ENCODE peak calls at places on chromosomes 2 and 18, in seven cellular contexts. B, K, O, A, H, M and E are unnamed samples.

GRCh38 chr2:11750422-11750821 is 4.0 kb downstream of the LPIN1 start:
- DNase-seq in K (no peak), O (peak), H (no peak), M (no peak), A (peak), B (no peak), E (peak)

GRCh38 chr2:63818276-63818675 is 23.4 kb upstream of the UGP2 start:
- DNase-seq in H (no peak), K (no peak), O (no peak), A (no peak), B (no peak), M (no peak), E (no peak)

GRCh38 chr2:145811467-145812162 is 1291.7 kb upstream of the ZEB2 start:
- DNase-seq in B (no peak), M (no peak), A (no peak), H (no peak), O (no peak), K (no peak), E (no peak)

GRCh38 chr2:98870516-98871158 is 65.4 kb downstream of the CRACDL start:
- DNase-seq in H (no peak), B (no peak), K (no peak), O (peak), A (no peak), M (no peak), E (no peak)

GRCh38 chr2:13113016-13113415 is 396.3 kb downstream of the TRIB2 start:
- DNase-seq in A (no peak), M (no peak), O (no peak), B (no peak), K (no peak), H (no peak), E (no peak)

GRCh38 chr2:172082105-172082943 is 3.0 kb upstream of the DLX1 start:
- DNase-seq in K (no peak), M (no peak), B (no peak), H (no peak), O (no peak), A (no peak), E (peak)

GRCh38 chr2:50732796-50733195 is 299.1 kb downstream of the NRXN1 start:
- DNase-seq in O (no peak), K (no peak), M (no peak), A (no peak), H (no peak), B (no peak), E (no peak)

GRCh38 chr2:240932001-240932723 is 26.0 kb downstream of the CROCC2 start:
- DNase-seq in M (no peak), O (no peak), H (no peak), K (no peak), A (no peak), B (no peak), E (no peak)

GRCh38 chr18:79598046-79598884 is 81.3 kb upstream of the CTDP1 start:
- DNase-seq in M (no peak), B (no peak), K (no peak), O (peak), H (no peak), A (no peak), E (no peak)

GRCh38 chr18:42563995-42564394 is 551.5 kb downstream of the RIT2 start:
- DNase-seq in O (no peak), K (no peak), B (no peak), A (no peak), M (no peak), H (no peak), E (no peak)

GRCh38 chr2:158733430-158733755 is 61.7 kb upstream of the DAPL1 start:
- DNase-seq in K (no peak), A (no peak), O (peak), M (no peak), H (no peak), B (no peak), E (no peak)

GRCh38 chr2:67436221-67436620 is 39.1 kb downstream of the ETAA1 start:
- DNase-seq in K (no peak), O (peak), M (no peak), B (no peak), A (no peak), H (no peak), E (no peak)

GRCh38 chr18:389658-390357 is 110.7 kb downstream of the COLEC12 start:
- DNase-seq in K (no peak), A (no peak), M (no peak), B (no peak), H (no peak), O (no peak), E (no peak)

GRCh38 chr18:24271381-24272331 is 126.0 kb downstream of the OSBPL1A start:
- DNase-seq in K (peak), O (peak), H (peak), B (peak), A (no peak), M (no peak), E (peak)

GRCh38 chr2:145760781-145761649 is 1241.1 kb upstream of the ZEB2 start:
- DNase-seq in K (no peak), H (no peak), M (peak), A (no peak), B (peak), O (no peak), E (no peak)

GRCh38 chr18:36572135-36572856 is 256.5 kb downstream of the TPGS2 start:
- DNase-seq in B (peak), H (peak), O (no peak), K (peak), M (peak), A (no peak), E (peak)

GRCh38 chr18:23302852-23303527 is 150.1 kb upstream of the RIOK3 start:
- DNase-seq in O (no peak), B (no peak), H (no peak), A (no peak), M (peak), K (no peak), E (no peak)

GRCh38 chr2:18272148-18272494 is 288.3 kb downstream of the RDH14 start:
- DNase-seq in B (no peak), H (no peak), O (no peak), K (no peak), A (no peak), M (no peak), E (no peak)

GRCh38 chr2:48482313-48482712 is 47.6 kb upstream of the STON1 start:
- DNase-seq in K (no peak), A (no peak), B (no peak), O (no peak), M (peak), H (no peak), E (no peak)

GRCh38 chr2:20520128-20520527 is 73.3 kb downstream of the RHOB start:
- DNase-seq in B (no peak), K (no peak), O (no peak), A (no peak), M (no peak), H (no peak), E (no peak)

GRCh38 chr2:174632847-174633620 is 35.4 kb upstream of the WIPF1 start:
- DNase-seq in K (no peak), M (no peak), O (no peak), A (no peak), B (no peak), H (no peak), E (no peak)

GRCh38 chr18:45081579-45082181 is 401.0 kb downstream of the SETBP1 start:
- DNase-seq in B (no peak), K (no peak), A (no peak), O (no peak), H (no peak), M (no peak), E (no peak)

GRCh38 chr18:5582054-5582453 is 38.3 kb upstream of the EPB41L3 start:
- DNase-seq in H (no peak), O (peak), A (no peak), B (no peak), K (no peak), M (no peak), E (no peak)

GRCh38 chr18:57807336-57808117 is 4.4 kb upstream of the ATP8B1 start:
- DNase-seq in A (no peak), K (no peak), H (no peak), O (no peak), B (no peak), M (no peak), E (no peak)

GRCh38 chr2:210663574-210663973 is 107.2 kb downstream of the CPS1 start:
- DNase-seq in O (no peak), A (no peak), M (no peak), B (peak), H (no peak), K (peak), E (no peak)

GRCh38 chr2:160324161-160324768 is 124.2 kb upstream of the ITGB6 start:
- DNase-seq in A (peak), K (peak), H (no peak), B (peak), O (no peak), M (no peak), E (peak)

GRCh38 chr2:69717902-69718301 is 24.0 kb upstream of the ANXA4 start:
- DNase-seq in A (no peak), M (no peak), O (no peak), B (no peak), K (no peak), H (no peak), E (peak)

GRCh38 chr2:46653539-46653938 is 174.2 kb downstream of the TMEM247 start:
- DNase-seq in K (no peak), M (no peak), A (no peak), B (no peak), O (no peak), H (no peak), E (no peak)

GRCh38 chr2:47063159-47063930 is 91.8 kb downstream of the STPG4 start:
- DNase-seq in O (no peak), A (no peak), M (no peak), B (no peak), K (no peak), H (no peak), E (no peak)

GRCh38 chr2:238938460-238939055 is 90.7 kb downstream of the TWIST2 start:
- DNase-seq in A (no peak), K (no peak), B (no peak), M (no peak), O (no peak), H (no peak), E (no peak)